ENCODE peak calls at places on chromosomes 3 and 15, in six cellular contexts. One of them, this sample, is unnamed.

GRCh38 chr3:11553436-11554235 is 90.1 kb downstream of the VGLL4 start:
- DNase-seq in GM23338: no peak
- DNase-seq in glutamatergic neuron: no peak
- DNase-seq in dorsolateral prefrontal cortex: no peak
- DNase-seq in mesothelial cell of epicardium: no peak
- DNase-seq in heart left ventricle: peak
- DNase-seq in this sample: no peak

GRCh38 chr15:57060799-57061198 is 142.4 kb downstream of the TCF12 start:
- DNase-seq in GM23338: no peak
- DNase-seq in glutamatergic neuron: no peak
- DNase-seq in dorsolateral prefrontal cortex: no peak
- DNase-seq in mesothelial cell of epicardium: no peak
- DNase-seq in heart left ventricle: no peak
- DNase-seq in this sample: no peak

GRCh38 chr3:116155830-116156229 is 289.5 kb downstream of the LSAMP start:
- DNase-seq in GM23338: no peak
- DNase-seq in glutamatergic neuron: peak
- DNase-seq in dorsolateral prefrontal cortex: no peak
- DNase-seq in mesothelial cell of epicardium: no peak
- DNase-seq in heart left ventricle: no peak
- DNase-seq in this sample: no peak

GRCh38 chr3:32195995-32196540 is 42.4 kb upstream of the CMTM8 start:
- DNase-seq in GM23338: no peak
- DNase-seq in glutamatergic neuron: no peak
- DNase-seq in dorsolateral prefrontal cortex: no peak
- DNase-seq in mesothelial cell of epicardium: no peak
- DNase-seq in heart left ventricle: no peak
- DNase-seq in this sample: no peak

GRCh38 chr15:57626713-57627440 is 35.2 kb downstream of the MYZAP start:
- DNase-seq in GM23338: no peak
- DNase-seq in glutamatergic neuron: no peak
- DNase-seq in dorsolateral prefrontal cortex: no peak
- DNase-seq in mesothelial cell of epicardium: no peak
- DNase-seq in heart left ventricle: no peak
- DNase-seq in this sample: peak

GRCh38 chr3:71033681-71034220 is 549.8 kb downstream of the FOXP1 start:
- DNase-seq in GM23338: no peak
- DNase-seq in glutamatergic neuron: no peak
- DNase-seq in dorsolateral prefrontal cortex: no peak
- DNase-seq in mesothelial cell of epicardium: no peak
- DNase-seq in heart left ventricle: no peak
- DNase-seq in this sample: no peak

GRCh38 chr3:14803101-14803980 is 15.4 kb upstream of the FGD5 start:
- DNase-seq in GM23338: peak
- DNase-seq in glutamatergic neuron: no peak
- DNase-seq in dorsolateral prefrontal cortex: no peak
- DNase-seq in mesothelial cell of epicardium: no peak
- DNase-seq in heart left ventricle: no peak
- DNase-seq in this sample: no peak

GRCh38 chr15:88630141-88630721 is 8.6 kb upstream of the ISG20 start:
- DNase-seq in GM23338: no peak
- DNase-seq in glutamatergic neuron: no peak
- DNase-seq in dorsolateral prefrontal cortex: no peak
- DNase-seq in mesothelial cell of epicardium: no peak
- DNase-seq in heart left ventricle: no peak
- DNase-seq in this sample: no peak

GRCh38 chr3:40035177-40035576 is 225.8 kb downstream of the MYRIP start:
- DNase-seq in GM23338: no peak
- DNase-seq in glutamatergic neuron: no peak
- DNase-seq in dorsolateral prefrontal cortex: no peak
- DNase-seq in mesothelial cell of epicardium: no peak
- DNase-seq in heart left ventricle: no peak
- DNase-seq in this sample: no peak

GRCh38 chr3:165837058-165837525 is at the start of gene BCHE:
- DNase-seq in GM23338: peak
- DNase-seq in glutamatergic neuron: peak
- DNase-seq in dorsolateral prefrontal cortex: no peak
- DNase-seq in mesothelial cell of epicardium: no peak
- DNase-seq in heart left ventricle: no peak
- DNase-seq in this sample: peak

GRCh38 chr15:41870689-41871081 is 23.2 kb downstream of the SPTBN5 start:
- DNase-seq in GM23338: no peak
- DNase-seq in glutamatergic neuron: no peak
- DNase-seq in dorsolateral prefrontal cortex: no peak
- DNase-seq in mesothelial cell of epicardium: no peak
- DNase-seq in heart left ventricle: no peak
- DNase-seq in this sample: no peak

GRCh38 chr3:148175215-148175614 is 522.5 kb upstream of the AGTR1 start:
- DNase-seq in GM23338: no peak
- DNase-seq in glutamatergic neuron: no peak
- DNase-seq in dorsolateral prefrontal cortex: no peak
- DNase-seq in mesothelial cell of epicardium: no peak
- DNase-seq in heart left ventricle: no peak
- DNase-seq in this sample: no peak

GRCh38 chr3:101171797-101172196 is 148.6 kb downstream of the IMPG2 start:
- DNase-seq in GM23338: no peak
- DNase-seq in glutamatergic neuron: no peak
- DNase-seq in dorsolateral prefrontal cortex: no peak
- DNase-seq in mesothelial cell of epicardium: no peak
- DNase-seq in heart left ventricle: no peak
- DNase-seq in this sample: no peak

GRCh38 chr15:60020736-60021135 is 16.6 kb downstream of the FOXB1 start:
- DNase-seq in GM23338: no peak
- DNase-seq in glutamatergic neuron: no peak
- DNase-seq in dorsolateral prefrontal cortex: no peak
- DNase-seq in mesothelial cell of epicardium: no peak
- DNase-seq in heart left ventricle: no peak
- DNase-seq in this sample: no peak

GRCh38 chr15:68699881-68700394 is 120.8 kb downstream of the ANP32A start:
- DNase-seq in GM23338: no peak
- DNase-seq in glutamatergic neuron: no peak
- DNase-seq in dorsolateral prefrontal cortex: peak
- DNase-seq in mesothelial cell of epicardium: no peak
- DNase-seq in heart left ventricle: no peak
- DNase-seq in this sample: no peak

GRCh38 chr3:38627956-38628355 is 21.5 kb downstream of the SCN5A start:
- DNase-seq in GM23338: peak
- DNase-seq in glutamatergic neuron: peak
- DNase-seq in dorsolateral prefrontal cortex: no peak
- DNase-seq in mesothelial cell of epicardium: no peak
- DNase-seq in heart left ventricle: no peak
- DNase-seq in this sample: peak

GRCh38 chr15:54208786-54209185 is 230.5 kb downstream of the UNC13C start:
- DNase-seq in GM23338: no peak
- DNase-seq in glutamatergic neuron: no peak
- DNase-seq in dorsolateral prefrontal cortex: no peak
- DNase-seq in mesothelial cell of epicardium: no peak
- DNase-seq in heart left ventricle: no peak
- DNase-seq in this sample: no peak

GRCh38 chr3:113844622-113845222 is 6.1 kb downstream of the GRAMD1C start:
- DNase-seq in GM23338: peak
- DNase-seq in glutamatergic neuron: no peak
- DNase-seq in dorsolateral prefrontal cortex: no peak
- DNase-seq in mesothelial cell of epicardium: no peak
- DNase-seq in heart left ventricle: no peak
- DNase-seq in this sample: no peak

GRCh38 chr15:35191783-35192182 is 106.7 kb upstream of the NANOGP8 start:
- DNase-seq in GM23338: no peak
- DNase-seq in glutamatergic neuron: no peak
- DNase-seq in dorsolateral prefrontal cortex: no peak
- DNase-seq in mesothelial cell of epicardium: no peak
- DNase-seq in heart left ventricle: no peak
- DNase-seq in this sample: no peak

GRCh38 chr3:118501152-118501551 is 533.5 kb downstream of the IGSF11 start:
- DNase-seq in GM23338: peak
- DNase-seq in glutamatergic neuron: peak
- DNase-seq in dorsolateral prefrontal cortex: peak
- DNase-seq in mesothelial cell of epicardium: no peak
- DNase-seq in heart left ventricle: peak
- DNase-seq in this sample: peak

GRCh38 chr3:110381992-110382391 is 689.6 kb upstream of the NECTIN3 start:
- DNase-seq in GM23338: no peak
- DNase-seq in glutamatergic neuron: no peak
- DNase-seq in dorsolateral prefrontal cortex: no peak
- DNase-seq in mesothelial cell of epicardium: no peak
- DNase-seq in heart left ventricle: no peak
- DNase-seq in this sample: no peak

GRCh38 chr3:143895805-143896204 is 47.5 kb upstream of the SLC9A9 start:
- DNase-seq in GM23338: no peak
- DNase-seq in glutamatergic neuron: no peak
- DNase-seq in dorsolateral prefrontal cortex: no peak
- DNase-seq in mesothelial cell of epicardium: no peak
- DNase-seq in heart left ventricle: no peak
- DNase-seq in this sample: no peak

GRCh38 chr3:157373783-157374182 is 62.9 kb upstream of the PTX3 start:
- DNase-seq in GM23338: no peak
- DNase-seq in glutamatergic neuron: no peak
- DNase-seq in dorsolateral prefrontal cortex: no peak
- DNase-seq in mesothelial cell of epicardium: no peak
- DNase-seq in heart left ventricle: no peak
- DNase-seq in this sample: no peak

GRCh38 chr15:31459011-31459748 is 132.5 kb downstream of the KLF13 start:
- DNase-seq in GM23338: no peak
- DNase-seq in glutamatergic neuron: no peak
- DNase-seq in dorsolateral prefrontal cortex: no peak
- DNase-seq in mesothelial cell of epicardium: no peak
- DNase-seq in heart left ventricle: no peak
- DNase-seq in this sample: no peak

GRCh38 chr3:89227218-89227617 is 119.8 kb downstream of the EPHA3 start:
- DNase-seq in GM23338: no peak
- DNase-seq in glutamatergic neuron: no peak
- DNase-seq in dorsolateral prefrontal cortex: no peak
- DNase-seq in mesothelial cell of epicardium: no peak
- DNase-seq in heart left ventricle: no peak
- DNase-seq in this sample: no peak

GRCh38 chr3:159928071-159928491 is 60.6 kb upstream of the IL12A start:
- DNase-seq in GM23338: no peak
- DNase-seq in glutamatergic neuron: no peak
- DNase-seq in dorsolateral prefrontal cortex: no peak
- DNase-seq in mesothelial cell of epicardium: no peak
- DNase-seq in heart left ventricle: no peak
- DNase-seq in this sample: no peak

GRCh38 chr15:83248151-83248851 is 36.2 kb downstream of the BNC1 start:
- DNase-seq in GM23338: peak
- DNase-seq in glutamatergic neuron: no peak
- DNase-seq in dorsolateral prefrontal cortex: no peak
- DNase-seq in mesothelial cell of epicardium: no peak
- DNase-seq in heart left ventricle: no peak
- DNase-seq in this sample: peak

GRCh38 chr15:73695773-73696640 is 11.8 kb downstream of the CD276 start:
- DNase-seq in GM23338: no peak
- DNase-seq in glutamatergic neuron: no peak
- DNase-seq in dorsolateral prefrontal cortex: no peak
- DNase-seq in mesothelial cell of epicardium: no peak
- DNase-seq in heart left ventricle: no peak
- DNase-seq in this sample: no peak

GRCh38 chr15:73699249-73700040 is 15.3 kb downstream of the CD276 start:
- DNase-seq in GM23338: no peak
- DNase-seq in glutamatergic neuron: peak
- DNase-seq in dorsolateral prefrontal cortex: no peak
- DNase-seq in mesothelial cell of epicardium: no peak
- DNase-seq in heart left ventricle: no peak
- DNase-seq in this sample: no peak

GRCh38 chr15:73694419-73694818 is 10.2 kb downstream of the CD276 start:
- DNase-seq in GM23338: no peak
- DNase-seq in glutamatergic neuron: no peak
- DNase-seq in dorsolateral prefrontal cortex: no peak
- DNase-seq in mesothelial cell of epicardium: no peak
- DNase-seq in heart left ventricle: no peak
- DNase-seq in this sample: no peak

GRCh38 chr15:73696641-73697001 is 12.4 kb downstream of the CD276 start:
- DNase-seq in GM23338: no peak
- DNase-seq in glutamatergic neuron: no peak
- DNase-seq in dorsolateral prefrontal cortex: no peak
- DNase-seq in mesothelial cell of epicardium: no peak
- DNase-seq in heart left ventricle: no peak
- DNase-seq in this sample: no peak

GRCh38 chr15:73697033-73697467 is 12.9 kb downstream of the CD276 start:
- DNase-seq in GM23338: peak
- DNase-seq in glutamatergic neuron: peak
- DNase-seq in dorsolateral prefrontal cortex: peak
- DNase-seq in mesothelial cell of epicardium: peak
- DNase-seq in heart left ventricle: peak
- DNase-seq in this sample: peak
- TF ChIP-seq CTCF in GM23338: no peak
- TF ChIP-seq CTCF in glutamatergic neuron: no peak
- TF ChIP-seq CTCF in dorsolateral prefrontal cortex: no peak
- TF ChIP-seq CTCF in mesothelial cell of epicardium: no peak
- TF ChIP-seq CTCF in heart left ventricle: no peak
- TF ChIP-seq CTCF in this sample: no peak

GRCh38 chr15:93333826-93334225 is 244.8 kb upstream of the RGMA start:
- DNase-seq in GM23338: peak
- DNase-seq in glutamatergic neuron: no peak
- DNase-seq in dorsolateral prefrontal cortex: no peak
- DNase-seq in mesothelial cell of epicardium: no peak
- DNase-seq in heart left ventricle: no peak
- DNase-seq in this sample: no peak
- TF ChIP-seq CTCF in GM23338: peak
- TF ChIP-seq CTCF in glutamatergic neuron: peak
- TF ChIP-seq CTCF in dorsolateral prefrontal cortex: no peak
- TF ChIP-seq CTCF in mesothelial cell of epicardium: no peak
- TF ChIP-seq CTCF in heart left ventricle: peak
- TF ChIP-seq CTCF in this sample: peak

GRCh38 chr3:9957214-9957613 is 5.0 kb upstream of the PRRT3 start:
- DNase-seq in GM23338: peak
- DNase-seq in glutamatergic neuron: no peak
- DNase-seq in dorsolateral prefrontal cortex: no peak
- DNase-seq in mesothelial cell of epicardium: no peak
- DNase-seq in heart left ventricle: no peak
- DNase-seq in this sample: no peak
- TF ChIP-seq CTCF in GM23338: peak
- TF ChIP-seq CTCF in glutamatergic neuron: no peak
- TF ChIP-seq CTCF in dorsolateral prefrontal cortex: no peak
- TF ChIP-seq CTCF in mesothelial cell of epicardium: no peak
- TF ChIP-seq CTCF in heart left ventricle: no peak
- TF ChIP-seq CTCF in this sample: no peak

GRCh38 chr15:66816201-66816600 is 114.2 kb downstream of the SMAD6 start:
- DNase-seq in GM23338: no peak
- DNase-seq in glutamatergic neuron: no peak
- DNase-seq in dorsolateral prefrontal cortex: no peak
- DNase-seq in mesothelial cell of epicardium: no peak
- DNase-seq in heart left ventricle: no peak
- DNase-seq in this sample: no peak

GRCh38 chr15:66820474-66821258 is 118.6 kb downstream of the SMAD6 start:
- DNase-seq in GM23338: no peak
- DNase-seq in glutamatergic neuron: no peak
- DNase-seq in dorsolateral prefrontal cortex: no peak
- DNase-seq in mesothelial cell of epicardium: no peak
- DNase-seq in heart left ventricle: no peak
- DNase-seq in this sample: no peak

GRCh38 chr15:66819084-66819483 is 117.0 kb downstream of the SMAD6 start:
- DNase-seq in GM23338: no peak
- DNase-seq in glutamatergic neuron: no peak
- DNase-seq in dorsolateral prefrontal cortex: no peak
- DNase-seq in mesothelial cell of epicardium: no peak
- DNase-seq in heart left ventricle: no peak
- DNase-seq in this sample: no peak

GRCh38 chr15:66809664-66810063 is 107.6 kb downstream of the SMAD6 start:
- DNase-seq in GM23338: no peak
- DNase-seq in glutamatergic neuron: no peak
- DNase-seq in dorsolateral prefrontal cortex: no peak
- DNase-seq in mesothelial cell of epicardium: no peak
- DNase-seq in heart left ventricle: no peak
- DNase-seq in this sample: no peak

GRCh38 chr15:66815322-66815721 is 113.3 kb downstream of the SMAD6 start:
- DNase-seq in GM23338: no peak
- DNase-seq in glutamatergic neuron: no peak
- DNase-seq in dorsolateral prefrontal cortex: no peak
- DNase-seq in mesothelial cell of epicardium: no peak
- DNase-seq in heart left ventricle: no peak
- DNase-seq in this sample: no peak
- TF ChIP-seq CTCF in GM23338: no peak
- TF ChIP-seq CTCF in glutamatergic neuron: no peak
- TF ChIP-seq CTCF in dorsolateral prefrontal cortex: no peak
- TF ChIP-seq CTCF in mesothelial cell of epicardium: no peak
- TF ChIP-seq CTCF in heart left ventricle: no peak
- TF ChIP-seq CTCF in this sample: no peak

This sample was measured in BE2C.